ENCODE peak calls at places on chromosomes 16 and 17, in ten cellular contexts. N is heart left ventricle; G is putamen; J is hippocampal formation; W is cardiac muscle cell; H is head of caudate nucleus; Z is stimulated activated CD4-positive, alpha-beta T cell treated with anti-CD3 and anti-CD28 coated beads, Interleukin-2, amount 100 ng/mL, for 48 hours; R is KBM-7; K is astrocyte of the hippocampus; F is heart right ventricle. M is an unnamed sample.

GRCh38 chr17:48068491-48068961 is 20.4 kb downstream of the NFE2L1 start:
- DNase-seq in K (peak; percentile 40), F (no peak), J (no peak), R (no peak), H (no peak), W (no peak), Z (no peak), N (no peak), G (no peak), M (peak; percentile 41)

GRCh38 chr17:78111012-78111726 is 17.4 kb downstream of the TMC6 start:
- DNase-seq in J (no peak), N (peak; percentile 24), H (no peak), W (no peak), R (no peak), Z (no peak), F (no peak), K (no peak), G (no peak), M (no peak)

GRCh38 chr17:43754947-43755346 is 3.6 kb downstream of the SOST start:
- DNase-seq in J (no peak), W (no peak), G (no peak), N (no peak), H (no peak), Z (no peak), R (no peak), F (no peak), K (no peak), M (no peak)

GRCh38 chr17:59365383-59365981 is 34.0 kb downstream of the YPEL2 start:
- DNase-seq in Z (no peak), K (no peak), R (peak; percentile 23), J (peak; percentile 68), N (peak; percentile 40), G (peak; percentile 81), F (no peak), W (no peak), H (peak; percentile 80), M (peak; percentile 30)

GRCh38 chr17:49471769-49472168 is 23.3 kb upstream of the NGFR start:
- DNase-seq in H (no peak), Z (no peak), G (no peak), J (no peak), F (no peak), N (no peak), W (no peak), K (no peak), R (no peak), M (no peak)

GRCh38 chr17:69213059-69213813 is 15.4 kb downstream of the ABCA10 start:
- DNase-seq in F (no peak), H (no peak), R (peak; percentile 75), W (no peak), Z (no peak), K (no peak), J (no peak), G (no peak), N (no peak), M (no peak)

GRCh38 chr17:61399131-61400057 is at the start of gene TBX2:
- DNase-seq in W (peak; percentile 96), K (peak; percentile 93), F (peak; percentile 89), Z (no peak), G (no peak), J (no peak), R (peak; percentile 94), N (peak; percentile 90), H (no peak), M (no peak)

GRCh38 chr17:1577186-1577585 is 14.6 kb upstream of the PITPNA start:
- DNase-seq in J (peak; percentile 60), W (peak; percentile 98), N (peak; percentile 93), F (peak; percentile 87), K (peak; percentile 96), G (peak; percentile 79), R (peak; percentile 92), Z (no peak), H (peak; percentile 91), M (no peak)

GRCh38 chr17:31167111-31167510 is 72.3 kb downstream of the NF1 start:
- DNase-seq in W (no peak), K (no peak), Z (no peak), G (no peak), F (no peak), R (no peak), H (no peak), N (no peak), J (no peak), M (no peak)

GRCh38 chr17:28344435-28344901 is 8.9 kb downstream of the TNFAIP1 start:
- DNase-seq in H (no peak), G (no peak), Z (no peak), K (no peak), J (no peak), W (no peak), R (no peak), N (no peak), F (no peak), M (no peak)

GRCh38 chr16:51134876-51135275 is 16.2 kb downstream of the SALL1 start:
- DNase-seq in H (no peak), W (no peak), Z (no peak), G (no peak), R (no peak), F (no peak), K (no peak), N (no peak), J (no peak), M (no peak)

GRCh38 chr17:3983945-3984484 is 19.8 kb upstream of the ATP2A3 start:
- DNase-seq in Z (no peak), R (peak; percentile 80), G (no peak), W (peak; percentile 86), K (no peak), F (peak; percentile 63), N (peak; percentile 53), J (no peak), H (no peak), M (peak; percentile 38)

GRCh38 chr17:82324566-82325285 is 7.3 kb upstream of the CD7 start:
- DNase-seq in F (no peak), G (peak; percentile 33), J (no peak), K (no peak), Z (no peak), R (no peak), W (no peak), H (no peak), N (no peak), M (no peak)

GRCh38 chr16:17836868-17837602 is 366.3 kb upstream of the XYLT1 start:
- DNase-seq in W (peak; percentile 10), K (peak; percentile 88), Z (no peak), G (peak; percentile 52), J (no peak), R (no peak), N (no peak), F (no peak), H (peak; percentile 80), M (no peak)

GRCh38 chr16:3182608-3183444 is 5.2 kb upstream of the OR1F1 start:
- DNase-seq in W (peak; percentile 57), G (no peak), K (peak; percentile 68), Z (peak; percentile 74), H (no peak), R (no peak), J (no peak), N (no peak), F (no peak), M (peak; percentile 75)

GRCh38 chr17:73641779-73642580 is 2.3 kb downstream of the SDK2 start:
- DNase-seq in N (no peak), Z (no peak), R (no peak), F (no peak), K (no peak), H (no peak), W (no peak), J (no peak), G (no peak), M (no peak)

GRCh38 chr17:73480740-73481139 is 163.5 kb downstream of the SDK2 start:
- DNase-seq in R (no peak), Z (no peak), W (no peak), H (peak; percentile 80), N (peak; percentile 72), J (no peak), K (no peak), G (peak; percentile 64), F (peak; percentile 48), M (no peak)

GRCh38 chr17:33080091-33080490 is 88.4 kb downstream of the SPACA3 start:
- DNase-seq in F (no peak), J (no peak), H (no peak), W (no peak), R (no peak), K (no peak), Z (no peak), G (no peak), N (no peak), M (no peak)

GRCh38 chr17:58487589-58488427 is at the start of gene HSF5:
- DNase-seq in K (peak; percentile 7), H (no peak), N (peak; percentile 38), Z (peak; percentile 75), W (peak; percentile 47), J (no peak), R (no peak), G (no peak), F (no peak), M (peak; percentile 56)

GRCh38 chr16:68960910-68961309 is 117.6 kb downstream of the TANGO6 start:
- DNase-seq in R (no peak), N (no peak), G (no peak), W (peak; percentile 39), F (no peak), J (no peak), K (no peak), H (no peak), Z (no peak), M (no peak)

GRCh38 chr16:56589141-56590039 is at the start of gene MT3:
- DNase-seq in R (no peak), N (peak; percentile 35), Z (no peak), G (peak; percentile 70), W (no peak), F (no peak), K (peak; percentile 50), J (peak; percentile 63), H (peak; percentile 95), M (no peak)

GRCh38 chr17:41740506-41740905 is 6.1 kb upstream of the HAP1 start:
- DNase-seq in W (no peak), K (no peak), F (no peak), J (no peak), N (no peak), Z (no peak), H (no peak), R (no peak), G (no peak), M (no peak)

GRCh38 chr17:81397314-81398169 is 2.3 kb downstream of the BAHCC1 start:
- DNase-seq in J (peak; percentile 54), R (peak; percentile 58), K (peak; percentile 82), Z (no peak), W (peak; percentile 74), F (no peak), N (no peak), H (peak; percentile 75), G (no peak), M (no peak)

GRCh38 chr17:59427425-59427921 is 96.0 kb downstream of the YPEL2 start:
- DNase-seq in H (peak; percentile 92), N (peak; percentile 47), K (peak; percentile 81), F (peak; percentile 63), W (peak; percentile 68), J (peak; percentile 70), G (peak; percentile 90), R (no peak), Z (peak; percentile 42), M (peak; percentile 54)

GRCh38 chr16:10765772-10766171 is 22.1 kb downstream of the NUBP1 start:
- DNase-seq in J (no peak), H (no peak), Z (no peak), R (no peak), K (no peak), N (no peak), F (no peak), G (no peak), W (no peak), M (peak; percentile 62)

GRCh38 chr16:75263963-75264445 is 12.6 kb upstream of the BCAR1 start:
- DNase-seq in Z (no peak), F (peak; percentile 41), N (no peak), G (no peak), R (no peak), W (no peak), H (peak; percentile 65), J (no peak), K (peak; percentile 54), M (no peak)

GRCh38 chr16:63714876-63715275 is 1407.0 kb downstream of the CDH11 start:
- DNase-seq in G (no peak), N (no peak), Z (no peak), R (no peak), F (no peak), K (no peak), W (no peak), H (no peak), J (no peak), M (no peak)

GRCh38 chr17:68238894-68239293 is 8.9 kb upstream of the AMZ2 start:
- DNase-seq in J (no peak), R (no peak), N (no peak), Z (no peak), K (no peak), G (peak; percentile 45), H (peak; percentile 43), F (no peak), W (no peak), M (peak; percentile 80)